ENCODE peak calls at places on chromosomes 1 and 21, in eight cellular contexts. L is CD4-positive, alpha-beta T cell; C is sigmoid colon; E is AG04449; P is Calu3; O is B cell; H is ovary; N is HFF-Myc. I is an unnamed sample.
A peak's percentile ranks its signal among the peaks of the same experiment; 100 is the strongest.

GRCh38 chr1:111510003-111510380 is 6.6 kb upstream of the ADORA3 start:
- DNase-seq in L (no peak), C (peak; percentile 79), E (no peak), P (no peak), O (no peak), H (no peak), N (no peak), I (no peak)

GRCh38 chr1:109213345-109213823 is 334 bp upstream of the SARS1 start:
- DNase-seq in L (no peak), C (no peak), E (no peak), P (no peak), O (no peak), H (no peak), N (no peak), I (no peak)

GRCh38 chr1:239434181-239434580 is 47.8 kb downstream of the CHRM3 start:
- DNase-seq in L (no peak), C (no peak), E (no peak), P (no peak), O (no peak), H (no peak), N (no peak), I (no peak)

GRCh38 chr1:101205457-101205856 is 31.4 kb upstream of the S1PR1 start:
- DNase-seq in L (no peak), C (no peak), E (no peak), P (no peak), O (no peak), H (no peak), N (no peak), I (no peak)

GRCh38 chr1:179777731-179778130 is 34.6 kb downstream of the FAM163A start:
- DNase-seq in L (no peak), C (no peak), E (no peak), P (no peak), O (no peak), H (no peak), N (no peak), I (no peak)

GRCh38 chr1:43531453-43531905 is 796 bp downstream of the PTPRF start:
- DNase-seq in L (no peak), C (no peak), E (no peak), P (peak; percentile 64), O (no peak), H (no peak), N (no peak), I (no peak)

GRCh38 chr1:27868932-27869718 is 3.2 kb upstream of the THEMIS2 start:
- DNase-seq in L (peak; percentile 71), C (peak; percentile 59), E (no peak), P (no peak), O (peak; percentile 63), H (no peak), N (no peak), I (no peak)

GRCh38 chr1:46948629-46949282 is 7.5 kb upstream of the CYP4A11 start:
- DNase-seq in L (no peak), C (no peak), E (no peak), P (peak; percentile 13), O (no peak), H (no peak), N (no peak), I (no peak)

GRCh38 chr21:28885853-28886177 is 106.9 kb downstream of the LTN1 start:
- DNase-seq in L (no peak), C (no peak), E (no peak), P (no peak), O (no peak), H (no peak), N (peak; percentile 30), I (no peak)

GRCh38 chr1:9728451-9729295 is 77.1 kb downstream of the PIK3CD start:
- DNase-seq in L (no peak), C (no peak), E (no peak), P (no peak), O (no peak), H (no peak), N (no peak), I (no peak)

GRCh38 chr1:217921126-217921900 is 290.2 kb downstream of the SPATA17 start:
- DNase-seq in L (no peak), C (no peak), E (no peak), P (no peak), O (no peak), H (no peak), N (no peak), I (no peak)

GRCh38 chr21:29382029-29382654 is 83.4 kb downstream of the BACH1 start:
- DNase-seq in L (no peak), C (no peak), E (peak; percentile 45), P (no peak), O (no peak), H (no peak), N (peak; percentile 11), I (no peak)

GRCh38 chr1:18849252-18849651 is 10.2 kb downstream of the TAS1R2 start:
- DNase-seq in L (no peak), C (no peak), E (no peak), P (no peak), O (no peak), H (no peak), N (no peak), I (no peak)

GRCh38 chr1:39229504-39229903 is 25.0 kb downstream of the MACF1 start:
- DNase-seq in L (no peak), C (no peak), E (no peak), P (no peak), O (no peak), H (no peak), N (no peak), I (no peak)

GRCh38 chr1:36114371-36114770 is 10.7 kb downstream of the COL8A2 start:
- DNase-seq in L (no peak), C (no peak), E (no peak), P (no peak), O (no peak), H (no peak), N (no peak), I (no peak)

GRCh38 chr1:36115931-36116330 is 9.1 kb downstream of the COL8A2 start:
- DNase-seq in L (no peak), C (no peak), E (no peak), P (no peak), O (no peak), H (no peak), N (no peak), I (no peak)

GRCh38 chr1:36111151-36111550 is 13.9 kb downstream of the COL8A2 start:
- DNase-seq in L (no peak), C (no peak), E (no peak), P (no peak), O (no peak), H (no peak), N (no peak), I (no peak)

GRCh38 chr1:36115200-36115669 is 9.8 kb downstream of the COL8A2 start:
- DNase-seq in L (no peak), C (no peak), E (peak; percentile 55), P (no peak), O (no peak), H (no peak), N (peak; percentile 55), I (no peak)

GRCh38 chr1:36112823-36113222 is 12.2 kb downstream of the COL8A2 start:
- DNase-seq in L (no peak), C (no peak), E (no peak), P (no peak), O (no peak), H (no peak), N (no peak), I (no peak)
- TF ChIP-seq CTCF in L (no peak), C (no peak), E (no peak), P (no peak), O (no peak), H (no peak), N (no peak), I (no peak)

DNA sequence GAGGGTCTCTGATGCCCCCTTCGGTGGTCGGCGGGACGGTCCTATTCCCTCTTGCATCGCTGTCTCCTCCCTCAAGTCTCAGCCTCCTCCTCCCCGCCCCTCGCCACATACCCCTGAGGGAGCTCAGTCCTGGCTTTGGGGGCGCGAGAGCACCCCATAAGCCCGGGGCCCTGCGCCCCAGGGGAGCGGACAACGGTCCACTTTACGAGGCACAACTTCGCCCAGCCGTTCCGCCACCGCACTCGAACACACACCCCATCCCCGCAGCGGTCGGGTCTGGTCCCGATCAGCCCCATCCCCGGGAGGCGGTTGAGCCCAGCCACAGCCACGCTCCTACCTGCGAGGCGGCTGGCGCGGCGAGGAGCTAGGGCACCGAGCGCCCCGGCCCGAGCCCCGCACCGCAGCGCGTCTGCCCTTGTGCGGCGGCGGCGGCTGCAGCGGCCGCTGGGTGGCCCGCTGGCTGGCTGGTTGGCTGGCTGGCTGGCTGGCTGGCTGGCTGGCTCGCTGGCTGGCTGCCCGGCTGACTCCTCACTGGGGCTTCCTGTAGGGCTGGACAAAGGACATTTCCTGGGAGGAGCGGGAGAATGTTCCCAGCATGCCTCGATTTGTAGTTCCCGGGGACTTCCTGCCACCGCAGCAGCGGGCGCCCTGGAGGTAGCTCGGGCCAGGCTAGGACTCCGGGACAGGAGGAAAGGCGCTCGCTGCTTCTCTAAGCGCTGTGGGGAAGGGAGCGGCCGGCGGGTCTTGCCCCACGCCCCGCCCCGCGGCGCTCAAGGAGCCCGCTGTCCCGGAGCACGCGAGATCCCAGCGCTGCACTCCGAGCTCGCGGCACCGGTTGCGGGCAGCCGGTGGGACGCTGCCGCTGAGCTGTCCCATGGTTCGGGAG is at the start of gene ZNF697:
- DNase-seq in L (no peak), C (peak; percentile 99), E (peak; percentile 93), P (peak; percentile 93), O (peak; percentile 37), H (peak; percentile 98), N (peak; percentile 96), I (peak; percentile 92)
- TF ChIP-seq CTCF in L (no peak), C (no peak), E (peak; percentile 50), P (no peak), O (no peak), H (peak; percentile 31), N (peak; percentile 40), I (no peak)

DNA sequence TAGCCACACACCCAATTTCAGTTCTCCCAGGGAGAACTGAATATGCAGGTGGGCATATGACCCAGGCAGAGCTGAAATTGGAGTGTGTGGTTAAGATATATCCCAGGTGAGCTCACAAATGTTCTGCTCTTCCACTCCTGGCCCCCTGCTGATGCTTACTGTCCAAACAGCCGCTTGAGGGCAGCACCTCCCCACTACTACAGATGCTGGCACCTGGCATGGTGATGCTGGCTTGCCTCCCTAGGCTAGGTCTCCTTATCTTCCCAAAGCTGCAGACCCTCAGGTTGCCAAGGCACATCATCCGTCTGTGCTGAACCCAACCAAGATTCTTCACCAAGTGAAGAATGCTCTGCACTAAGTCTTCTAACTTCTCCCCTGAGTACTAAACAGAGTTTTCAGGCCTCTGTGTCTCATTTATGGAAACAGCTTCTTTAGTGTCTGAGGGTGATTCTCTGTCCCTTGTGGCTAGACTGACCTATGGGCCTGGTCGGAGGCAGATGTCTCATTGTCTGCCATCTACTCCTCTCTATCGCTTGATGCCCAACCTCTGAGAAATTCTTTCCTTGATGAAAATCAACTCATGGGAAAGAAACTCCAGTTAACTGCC is 27.2 kb downstream of the XCL1 start:
- DNase-seq in L (peak; percentile 48), C (peak; percentile 88), E (no peak), P (peak; percentile 87), O (peak; percentile 60), H (peak; percentile 85), N (no peak), I (peak; percentile 50)
- TF ChIP-seq CTCF in L (peak; percentile 68), C (peak; percentile 75), E (peak; percentile 87), P (peak; percentile 83), O (peak; percentile 68), H (peak; percentile 77), N (peak; percentile 79), I (peak; percentile 57)

DNA sequence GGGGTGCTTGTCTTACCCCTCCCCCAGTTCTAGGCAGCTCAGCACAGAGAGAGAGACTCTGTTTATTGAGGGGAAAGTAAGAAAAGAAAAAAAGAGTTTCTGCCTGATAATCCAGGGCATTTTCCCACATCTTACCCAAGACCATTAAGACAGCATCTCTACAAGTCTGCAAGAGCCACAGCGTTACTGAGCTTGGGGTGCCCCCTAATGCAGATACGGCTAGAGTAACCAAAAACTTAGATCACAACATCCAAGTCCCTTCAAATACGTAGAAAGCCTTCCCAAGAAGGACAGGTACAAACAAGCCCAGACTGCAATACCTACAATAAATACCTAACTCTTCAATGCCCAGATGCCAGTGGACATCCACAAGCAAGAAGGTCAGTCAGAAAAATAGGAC is 6.2 kb upstream of the TEX50 start:
- DNase-seq in L (no peak), C (no peak), E (no peak), P (peak; percentile 15), O (no peak), H (no peak), N (no peak), I (no peak)
- TF ChIP-seq CTCF in L (no peak), C (no peak), E (no peak), P (no peak), O (no peak), H (no peak), N (no peak), I (no peak)